ENCODE peak calls at places on chromosome 9, in ten cellular contexts. M is HEK293T; T is activated T-helper 9 cell treated with anti-CD3 and anti-CD28 coated beads, Interleukin-2, amount 50 U/mL, for 16 hours; J is activated CD8-positive, alpha-beta memory T cell treated with anti-CD3 and anti-CD28 coated beads for 24 hours; N is CD8-positive, alpha-beta T cell; K is GM04503; B is T47D; X is EL; Q is ecto neural progenitor cell; A is NCI-H345. C is an unnamed sample.

GRCh38 chr9:107465467-107466451 is 23.8 kb downstream of the KLF4 start:
- DNase-seq in M (no peak), T (no peak), J (peak), N (no peak), K (no peak), B (no peak), X (peak), Q (peak), A (no peak), C (no peak)

GRCh38 chr9:27499481-27499880 is 24.6 kb upstream of the IFNK start:
- DNase-seq in M (no peak), T (no peak), J (no peak), N (no peak), K (no peak), B (no peak), X (peak), Q (no peak), A (no peak), C (peak)

GRCh38 chr9:127417130-127418036 is 6.8 kb upstream of the ZNF79 start:
- DNase-seq in M (no peak), T (no peak), J (no peak), N (no peak), K (no peak), B (peak), X (peak), Q (no peak), A (peak), C (no peak)

GRCh38 chr9:126471084-126471611 is 142.6 kb upstream of the LMX1B start:
- DNase-seq in M (no peak), T (peak), J (peak), N (peak), K (peak), B (peak), X (peak), Q (no peak), A (no peak), C (peak)

GRCh38 chr9:134623408-134624066 is 18.1 kb upstream of the COL5A1 start:
- DNase-seq in M (no peak), T (no peak), J (no peak), N (no peak), K (no peak), B (no peak), X (no peak), Q (no peak), A (no peak), C (no peak)

GRCh38 chr9:129365196-129365595 is 187.1 kb upstream of the IER5L start:
- DNase-seq in M (no peak), T (no peak), J (no peak), N (no peak), K (peak), B (no peak), X (no peak), Q (no peak), A (no peak), C (no peak)

GRCh38 chr9:32886021-32886420 is 102.7 kb downstream of the TMEM215 start:
- DNase-seq in M (no peak), T (no peak), J (no peak), N (no peak), K (no peak), B (no peak), X (no peak), Q (no peak), A (no peak), C (no peak)

GRCh38 chr9:35660966-35661413 is 2.9 kb downstream of the CCDC107 start:
- DNase-seq in M (no peak), T (no peak), J (no peak), N (no peak), K (no peak), B (peak), X (peak), Q (no peak), A (no peak), C (peak)

GRCh38 chr9:76423216-76424177 is 29.3 kb upstream of the RFK start:
- DNase-seq in M (no peak), T (no peak), J (no peak), N (no peak), K (no peak), B (peak), X (no peak), Q (no peak), A (no peak), C (no peak)

GRCh38 chr9:132586830-132587483 is 4.6 kb downstream of the BARHL1 start:
- DNase-seq in M (no peak), T (no peak), J (no peak), N (no peak), K (no peak), B (no peak), X (no peak), Q (peak), A (no peak), C (no peak)

GRCh38 chr9:117555964-117556629 is 141.2 kb upstream of the ASTN2 start:
- DNase-seq in M (peak), T (no peak), J (no peak), N (no peak), K (no peak), B (peak), X (peak), Q (peak), A (no peak), C (peak)

GRCh38 chr9:38388283-38389223 is 3.9 kb upstream of the ALDH1B1 start:
- DNase-seq in M (no peak), T (no peak), J (no peak), N (no peak), K (peak), B (no peak), X (no peak), Q (no peak), A (no peak), C (no peak)

GRCh38 chr9:91948423-91949292 is 1.4 kb downstream of the ROR2 start:
- DNase-seq in M (peak), T (no peak), J (peak), N (no peak), K (no peak), B (peak), X (peak), Q (peak), A (peak), C (no peak)

GRCh38 chr9:110282023-110282766 is 25.9 kb upstream of the TXN start:
- DNase-seq in M (no peak), T (no peak), J (no peak), N (no peak), K (no peak), B (no peak), X (no peak), Q (no peak), A (no peak), C (peak)

GRCh38 chr9:138074516-138074915 is 196.9 kb downstream of the CACNA1B start:
- DNase-seq in M (no peak), T (no peak), J (no peak), N (no peak), K (no peak), B (no peak), X (no peak), Q (peak), A (no peak), C (no peak)

GRCh38 chr9:97918641-97919040 is 3.7 kb downstream of the TRMO start:
- DNase-seq in M (no peak), T (no peak), J (no peak), N (no peak), K (no peak), B (no peak), X (no peak), Q (no peak), A (no peak), C (peak)

GRCh38 chr9:98330831-98331230 is 75.4 kb upstream of the TBC1D2 start:
- DNase-seq in M (no peak), T (no peak), J (no peak), N (no peak), K (peak), B (no peak), X (peak), Q (no peak), A (no peak), C (no peak)

GRCh38 chr9:93642961-93643360 is 66.6 kb downstream of the PHF2 start:
- DNase-seq in M (no peak), T (no peak), J (no peak), N (no peak), K (peak), B (peak), X (peak), Q (no peak), A (no peak), C (no peak)

GRCh38 chr9:93207326-93207814 is 23.4 kb downstream of the WNK2 start:
- DNase-seq in M (no peak), T (no peak), J (no peak), N (no peak), K (peak), B (no peak), X (peak), Q (no peak), A (peak), C (no peak)

GRCh38 chr9:99561435-99562262 is 260.0 kb upstream of the NR4A3 start:
- DNase-seq in M (no peak), T (no peak), J (no peak), N (no peak), K (no peak), B (no peak), X (no peak), Q (no peak), A (no peak), C (peak)

GRCh38 chr9:95182854-95183563 is 134.5 kb downstream of the FANCC start:
- DNase-seq in M (no peak), T (no peak), J (no peak), N (no peak), K (no peak), B (no peak), X (no peak), Q (no peak), A (no peak), C (no peak)

GRCh38 chr9:6644346-6645152 is 980 bp downstream of the GLDC start:
- DNase-seq in M (no peak), T (no peak), J (no peak), N (no peak), K (no peak), B (no peak), X (no peak), Q (peak), A (peak), C (no peak)

GRCh38 chr9:134329576-134329855 is 3.3 kb downstream of the RXRA start:
- DNase-seq in M (no peak), T (no peak), J (no peak), N (no peak), K (no peak), B (no peak), X (no peak), Q (no peak), A (no peak), C (no peak)

GRCh38 chr9:38390851-38391250 is 1.7 kb upstream of the ALDH1B1 start:
- DNase-seq in M (no peak), T (no peak), J (no peak), N (no peak), K (no peak), B (no peak), X (no peak), Q (no peak), A (no peak), C (no peak)

GRCh38 chr9:77384406-77384805 is 207.1 kb downstream of the VPS13A start:
- DNase-seq in M (no peak), T (no peak), J (no peak), N (no peak), K (no peak), B (no peak), X (peak), Q (no peak), A (no peak), C (no peak)

GRCh38 chr9:87855061-87855460 is 27.6 kb upstream of the SPATA31E1 start:
- DNase-seq in M (no peak), T (no peak), J (no peak), N (no peak), K (no peak), B (no peak), X (no peak), Q (no peak), A (no peak), C (no peak)

C was measured in OCI-M1.